ENCODE peak calls at places on chromosomes 5 and 9, in four cellular contexts. U is breast epithelium; I is CD8-positive, alpha-beta T cell; B is tibial nerve. M is an unnamed sample. For H3K27me3 and H3K4me1, the result is how much of the 10 kb centered on the place peaks cover.

GRCh38 chr9:73008273-73008672 is 55.4 kb upstream of the ALDH1A1 start:
- DNase-seq in U (no peak), I (no peak), B (no peak), M (no peak)

GRCh38 chr5:134245692-134246091 is 19.8 kb upstream of the PPP2CA start:
- DNase-seq in U (no peak), I (no peak), B (no peak), M (no peak)

GRCh38 chr9:127877566-127877998 is at the start of gene AK1:
- DNase-seq in U (peak), I (no peak), B (peak), M (peak)

GRCh38 chr9:10062629-10063395 is 550.0 kb downstream of the PTPRD start:
- DNase-seq in U (no peak), I (no peak), B (no peak), M (no peak)

GRCh38 chr5:180170111-180170809 is 38.8 kb downstream of the RASGEF1C start:
- DNase-seq in U (no peak), I (no peak), B (peak), M (no peak)

GRCh38 chr5:67455987-67456386 is 259.4 kb upstream of the CD180 start:
- DNase-seq in U (no peak), I (no peak), B (no peak), M (no peak)

GRCh38 chr5:119340597-119341218 is 15.1 kb upstream of the TNFAIP8 start:
- DNase-seq in U (no peak), I (no peak), B (no peak), M (no peak)

GRCh38 chr5:38551020-38552017 is 5.1 kb downstream of the LIFR start:
- DNase-seq in U (no peak), I (no peak), B (no peak), M (no peak)

GRCh38 chr9:120876842-120877240 is at the start of gene PHF19:
- DNase-seq in U (no peak), I (no peak), B (no peak), M (no peak)

GRCh38 chr5:132095077-132095744 is 21.6 kb downstream of the CSF2 start:
- DNase-seq in U (no peak), I (no peak), B (no peak), M (no peak)

GRCh38 chr5:173831196-173831914 is 56.8 kb upstream of the CPEB4 start:
- DNase-seq in U (no peak), I (no peak), B (no peak), M (no peak)

GRCh38 chr5:135491552-135492318 is 39.6 kb upstream of the TIFAB start:
- DNase-seq in U (no peak), I (no peak), B (no peak), M (peak)

GRCh38 chr9:79812099-79812498 is 240.3 kb downstream of the TLE4 start:
- DNase-seq in U (no peak), I (no peak), B (no peak), M (no peak)

GRCh38 chr9:79809931-79810330 is 238.2 kb downstream of the TLE4 start:
- DNase-seq in U (no peak), I (no peak), B (no peak), M (no peak)

GRCh38 chr9:79812507-79813261 is 240.9 kb downstream of the TLE4 start:
- DNase-seq in U (no peak), I (no peak), B (no peak), M (no peak)

GRCh38 chr9:79809477-79809876 is 237.7 kb downstream of the TLE4 start:
- DNase-seq in U (no peak), I (no peak), B (no peak), M (no peak)

DNA sequence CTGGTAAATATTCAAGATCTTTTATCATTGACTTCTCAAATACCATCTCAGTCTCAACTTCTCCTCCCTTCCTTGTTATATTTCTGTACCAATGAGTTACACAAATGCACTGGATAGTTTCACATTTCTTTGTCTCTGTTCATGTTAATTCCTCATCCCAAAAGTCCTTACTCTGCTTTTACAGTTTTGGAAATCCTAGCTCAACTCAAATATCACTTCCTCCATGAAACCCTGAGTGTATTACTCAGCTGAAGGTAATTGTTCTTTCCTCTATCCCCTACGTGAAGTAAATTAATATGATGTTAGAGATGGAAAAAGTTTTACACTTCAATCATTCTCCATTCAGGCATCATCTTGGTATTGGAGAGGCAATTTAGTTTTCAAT is 241.5 kb downstream of the TLE4 start:
- DNase-seq in U (no peak), I (no peak), B (no peak), M (no peak)
- H3K27me3 ChIP-seq in U (under half), I (under half), B (under half), M (under half)

DNA sequence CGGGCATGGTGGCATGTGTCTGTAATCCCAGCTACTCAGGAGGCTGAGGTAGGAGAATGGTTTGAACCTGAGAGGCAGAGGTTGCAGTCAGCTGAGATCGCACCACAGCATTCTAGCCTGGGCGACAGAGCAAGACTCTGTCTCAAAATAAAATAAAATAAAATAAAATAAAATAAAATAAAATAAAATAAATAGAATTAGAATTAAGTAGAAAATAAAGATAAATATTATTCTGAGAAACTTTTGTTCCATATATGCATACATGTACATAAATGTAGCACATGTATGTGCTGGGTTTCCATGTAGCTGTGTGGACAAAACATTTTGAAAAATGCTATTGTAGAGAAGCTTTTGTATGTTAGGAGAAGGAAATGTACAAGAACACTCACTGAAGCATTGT is 129.4 kb upstream of the VLDLR start:
- DNase-seq in U (no peak), I (no peak), B (no peak), M (no peak)
- H3K4me1 ChIP-seq in U (under half), I (under half), B (under half), M (under half)

GRCh38 chr9:130898552-130898852 is 1.9 kb upstream of the QRFP start:
- DNase-seq in U (no peak), I (no peak), B (no peak), M (no peak)

GRCh38 chr9:130897848-130898551 is 1.4 kb upstream of the QRFP start:
- DNase-seq in U (no peak), I (no peak), B (no peak), M (no peak)

GRCh38 chr9:130896233-130897012 is at the start of gene QRFP:
- DNase-seq in U (no peak), I (no peak), B (no peak), M (peak)

GRCh38 chr9:130895481-130896232 is 955 bp downstream of the QRFP start:
- DNase-seq in U (no peak), I (no peak), B (no peak), M (peak)

DNA sequence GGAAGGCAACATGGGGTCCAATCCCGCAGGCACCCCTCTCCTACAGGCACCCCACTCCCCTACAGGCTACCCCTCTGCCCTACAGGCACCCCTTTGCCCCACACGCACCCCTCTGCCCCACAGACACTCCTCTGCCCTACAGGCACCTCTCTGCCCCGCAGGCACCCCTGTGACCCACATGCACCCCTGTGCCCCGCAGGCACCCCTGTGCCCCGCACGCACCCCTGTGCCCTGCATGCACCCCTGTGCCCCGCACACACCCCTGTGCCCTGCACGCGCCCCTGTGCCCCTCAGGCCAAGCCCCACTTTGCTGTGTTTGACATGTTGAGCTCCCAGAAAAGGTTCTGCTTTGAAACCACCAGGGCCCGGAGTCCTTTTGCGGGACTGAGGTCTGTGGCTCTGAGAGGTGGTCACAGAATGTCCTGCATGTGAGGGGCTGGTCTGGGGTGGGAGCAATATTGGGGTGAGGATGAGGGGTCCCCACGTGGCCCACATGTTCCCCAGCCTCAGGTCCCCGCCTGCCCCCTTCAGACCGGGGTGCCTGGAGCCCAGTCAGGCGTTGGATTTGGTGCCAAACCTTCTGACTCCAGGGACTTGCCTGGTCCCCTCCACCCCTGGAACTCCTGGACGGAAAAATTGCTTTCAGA is 616 bp upstream of the QRFP start:
- DNase-seq in U (no peak), I (no peak), B (no peak), M (peak)
- H3K27me3 ChIP-seq in U (under half), I (under half), B (under half), M (half or more)

DNA sequence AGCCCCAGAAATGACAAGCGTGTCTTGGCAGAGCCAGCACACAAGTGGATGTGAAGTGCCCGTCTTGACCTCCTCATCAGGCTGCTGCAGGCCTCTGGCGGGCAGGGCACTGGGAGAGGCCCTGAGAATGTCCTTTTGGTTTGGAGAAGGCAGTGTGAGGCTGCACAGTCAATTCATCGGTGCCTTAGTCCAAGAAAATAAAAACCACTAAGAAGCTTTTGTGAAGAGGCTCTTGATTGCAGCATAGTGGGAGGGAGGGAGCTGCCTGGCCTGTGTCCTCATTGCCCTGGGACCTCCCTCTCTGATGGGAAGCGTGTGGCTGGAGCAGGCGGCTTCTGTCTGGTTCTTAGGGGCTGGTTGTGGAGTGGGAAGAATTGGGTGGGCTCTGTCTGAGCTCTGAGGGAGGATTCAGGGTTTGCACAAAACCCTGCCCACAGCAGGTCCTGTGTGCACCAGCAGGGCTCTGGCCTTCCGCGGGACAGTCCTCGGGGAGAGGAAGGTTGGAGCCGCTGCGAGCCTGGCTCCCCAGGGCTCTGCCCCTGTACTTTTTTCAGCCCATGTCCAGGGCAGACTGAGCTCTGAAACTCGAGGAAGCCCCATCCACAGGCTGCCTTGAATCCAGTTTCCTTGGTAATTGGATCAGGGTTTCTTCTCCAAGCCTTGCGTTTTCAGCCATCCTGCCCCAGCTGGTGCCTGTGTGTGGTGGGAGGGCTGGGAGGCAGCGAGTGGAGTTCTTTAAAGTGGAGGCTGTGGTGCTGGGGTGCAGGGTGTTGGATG is 1.1 kb downstream of the HRCT1 start:
- DNase-seq in U (no peak), I (no peak), B (peak), M (no peak)
- H3K4me1 ChIP-seq in U (half or more), I (half or more), B (half or more), M (half or more)

GRCh38 chr5:73272351-73272750 is 99.4 kb downstream of the TMEM174 start:
- DNase-seq in U (no peak), I (no peak), B (no peak), M (no peak)
- H3K27me3 ChIP-seq in U (under half), I (under half), B (under half), M (under half)